ENCODE peak calls at places on chromosomes 3 and 15, in ten cellular contexts. Q is transverse colon, M is cardiac muscle cell, F is foreskin fibroblast, W is lower lobe of right lung, I is heart right ventricle, L is B cell, T is testis, E is endothelial cell, O is dorsolateral prefrontal cortex. H is an unnamed sample.

GRCh38 chr3:58973796-58974195 is 76.0 kb downstream of the CFAP20DC start:
- DNase-seq in Q (no peak), T (no peak), W (no peak), I (no peak), O (no peak), M (peak; percentile 34), F (peak; percentile 34), L (no peak), E (no peak), H (no peak)

GRCh38 chr3:157045238-157045860 is 114.6 kb downstream of the CCNL1 start:
- DNase-seq in W (no peak), I (no peak), F (peak; percentile 5), L (no peak), O (no peak), E (no peak), Q (no peak), M (peak; percentile 23), T (no peak), H (no peak)

GRCh38 chr3:72739521-72740466 is 108.5 kb downstream of the SHQ1 start:
- DNase-seq in O (no peak), T (no peak), Q (peak; percentile 35), I (no peak), E (no peak), M (no peak), F (peak; percentile 43), L (peak; percentile 23), W (no peak), H (no peak)

GRCh38 chr15:65086680-65087111 is 10.2 kb downstream of the KBTBD13 start:
- DNase-seq in T (no peak), E (no peak), F (no peak), W (peak; percentile 29), I (no peak), O (no peak), L (no peak), Q (no peak), M (no peak), H (no peak)

GRCh38 chr3:4426782-4427344 is 40.2 kb downstream of the SUMF1 start:
- DNase-seq in T (no peak), W (no peak), E (no peak), O (no peak), L (no peak), Q (no peak), F (peak; percentile 92), M (peak; percentile 92), I (no peak), H (no peak)

GRCh38 chr15:33104276-33104675 is 90.2 kb downstream of the FMN1 start:
- DNase-seq in L (no peak), F (peak; percentile 90), T (no peak), W (no peak), O (no peak), Q (no peak), M (peak; percentile 37), I (no peak), E (no peak), H (no peak)

GRCh38 chr3:147389265-147390175 is 16.8 kb downstream of the ZIC4 start:
- DNase-seq in O (no peak), E (no peak), I (no peak), M (no peak), L (no peak), W (no peak), Q (no peak), F (no peak), T (no peak), H (no peak)

GRCh38 chr3:149282836-149283235 is 50.6 kb downstream of the TM4SF18 start:
- DNase-seq in T (no peak), I (no peak), Q (no peak), E (no peak), L (no peak), F (no peak), M (no peak), W (no peak), O (no peak), H (no peak)

GRCh38 chr3:178078933-178079332 is 457.3 kb upstream of the KCNMB2 start:
- DNase-seq in E (no peak), Q (no peak), M (peak; percentile 93), I (no peak), L (no peak), F (peak; percentile 45), W (no peak), T (peak; percentile 52), O (no peak), H (no peak)

GRCh38 chr3:14592390-14592789 is 52.2 kb upstream of the GRIP2 start:
- DNase-seq in L (no peak), M (no peak), F (no peak), Q (no peak), I (no peak), E (no peak), W (no peak), O (no peak), T (no peak), H (no peak)
- TF ChIP-seq CTCF in L (no peak), M (no peak), F (no peak), Q (no peak), I (no peak), E (no peak), W (no peak), O (no peak), T (no peak), H (no peak)

GRCh38 chr3:25831578-25831977 is 41.7 kb downstream of the OXSM start:
- DNase-seq in T (no peak), Q (no peak), F (peak; percentile 68), L (no peak), O (no peak), E (peak; percentile 27), W (no peak), M (peak; percentile 55), I (no peak), H (no peak)
- TF ChIP-seq CTCF in T (no peak), Q (no peak), F (peak; percentile 50), L (no peak), O (peak; percentile 44), E (peak; percentile 27), W (no peak), M (peak; percentile 47), I (no peak), H (no peak)

DNA sequence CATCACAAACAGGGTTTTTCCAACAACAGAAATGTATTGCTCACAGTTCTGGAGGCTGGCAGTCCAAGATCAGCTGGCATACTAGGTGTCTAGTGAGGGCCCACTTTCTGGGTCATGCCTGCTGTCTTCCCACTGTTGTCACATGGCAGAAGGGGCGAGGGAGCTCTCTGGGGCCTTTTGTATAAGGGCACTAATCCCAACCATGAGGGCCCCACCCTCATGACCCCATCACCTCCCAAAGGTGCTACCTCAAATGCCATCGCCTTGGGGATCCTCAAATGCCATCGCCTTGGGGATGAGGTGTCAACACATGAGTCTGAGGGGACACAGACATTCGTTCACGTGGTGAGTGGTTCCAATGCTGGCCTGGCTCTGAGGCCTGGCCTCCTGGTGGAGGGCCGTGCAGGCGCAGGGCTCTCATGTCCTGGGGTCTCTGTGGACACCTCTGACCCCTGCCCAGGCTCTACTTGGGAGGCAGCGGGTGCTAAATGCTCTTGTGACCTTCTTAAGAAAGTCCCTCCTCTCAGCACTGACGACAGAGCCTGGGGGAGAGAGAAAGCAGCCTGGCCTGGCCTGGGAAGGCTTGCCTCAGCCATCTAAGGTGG is 16.8 kb downstream of the NUP210 start:
- DNase-seq in W (no peak), Q (no peak), F (no peak), I (no peak), M (no peak), E (no peak), T (no peak), O (no peak), L (no peak), H (no peak)
- TF ChIP-seq CTCF in W (no peak), Q (no peak), F (no peak), I (no peak), M (no peak), E (no peak), T (no peak), O (no peak), L (no peak), H (no peak)

GRCh38 chr3:38117748-38118420 is 19.0 kb downstream of the ACAA1 start:
- DNase-seq in M (peak; percentile 69), Q (peak; percentile 76), L (peak; percentile 61), I (peak; percentile 62), E (peak; percentile 70), F (peak; percentile 79), O (peak; percentile 19), T (peak; percentile 73), W (peak; percentile 83), H (peak; percentile 64)

GRCh38 chr3:38115645-38116427 is 21.1 kb downstream of the ACAA1 start:
- DNase-seq in O (no peak), Q (no peak), M (no peak), L (peak; percentile 18), E (no peak), I (no peak), T (no peak), F (no peak), W (no peak), H (no peak)

GRCh38 chr3:38117163-38117716 is 19.7 kb downstream of the ACAA1 start:
- DNase-seq in L (no peak), O (no peak), M (no peak), F (peak; percentile 52), E (no peak), I (peak; percentile 43), W (peak; percentile 66), Q (peak; percentile 26), T (peak; percentile 71), H (no peak)

GRCh38 chr3:38114875-38115644 is 21.9 kb downstream of the ACAA1 start:
- DNase-seq in Q (no peak), I (no peak), W (no peak), L (peak; percentile 32), E (no peak), T (no peak), M (no peak), F (no peak), O (no peak), H (no peak)

GRCh38 chr3:38116471-38117162 is 20.3 kb downstream of the ACAA1 start:
- DNase-seq in Q (peak; percentile 35), M (no peak), T (no peak), F (no peak), I (no peak), E (no peak), O (no peak), L (no peak), W (peak; percentile 39), H (no peak)
- TF ChIP-seq CTCF in Q (no peak), M (no peak), T (no peak), F (no peak), I (no peak), E (no peak), O (no peak), L (no peak), W (no peak), H (no peak)

DNA sequence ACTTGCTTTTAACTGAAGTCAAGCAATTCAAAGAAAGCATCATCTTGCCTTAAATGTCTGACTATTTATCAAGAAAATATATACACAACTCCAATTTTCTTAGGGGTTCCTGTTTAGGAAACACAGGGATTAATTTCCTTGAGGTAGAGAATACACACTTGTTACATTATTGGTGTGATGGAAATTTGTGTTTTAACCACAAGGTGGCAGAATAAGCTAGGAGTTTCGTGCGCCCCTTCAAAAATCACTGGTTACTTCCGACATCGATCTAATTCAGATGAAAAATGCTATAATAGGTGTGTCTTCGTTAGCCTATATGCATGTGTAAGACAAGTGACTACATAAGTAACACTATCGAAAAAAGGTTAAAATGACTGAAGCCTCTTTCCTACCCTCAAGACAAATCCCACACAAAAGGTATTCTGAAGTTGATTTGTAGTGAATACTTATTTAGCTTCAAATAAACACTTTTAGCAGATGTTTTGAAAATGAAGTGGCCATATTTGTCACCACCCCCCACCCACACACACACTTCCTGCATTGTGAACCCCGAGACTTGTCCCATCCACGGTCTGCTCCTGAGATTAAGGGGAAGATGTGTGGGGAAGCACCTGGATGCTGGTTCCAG is 246.5 kb downstream of the ROBO1 start:
- DNase-seq in L (peak; percentile 0), O (no peak), E (peak; percentile 37), Q (no peak), M (peak; percentile 62), F (peak; percentile 59), W (no peak), I (no peak), T (no peak), H (no peak)
- TF ChIP-seq CTCF in L (peak; percentile 39), O (peak; percentile 87), E (peak; percentile 86), Q (peak; percentile 46), M (peak; percentile 54), F (peak; percentile 43), W (peak; percentile 49), I (peak; percentile 57), T (peak; percentile 55), H (peak; percentile 83)